ENCODE peak calls at places on chromosomes 7 and 10, in eight cellular contexts. F, N, S, L, X, K, D and A are unnamed samples.
A peak's percentile ranks its signal among the peaks of the same experiment; 100 is the strongest.

GRCh38 chr10:97842658-97843295 is 6.9 kb upstream of the GOLGA7B start:
- DNase-seq in N (no peak), L (no peak), S (no peak), X (peak; percentile 63), F (no peak), D (no peak), K (no peak), A (no peak)

GRCh38 chr10:13099666-13100348 is at the start of gene OPTN:
- DNase-seq in K (peak; percentile 59), N (peak; percentile 87), X (peak; percentile 96), L (peak; percentile 83), S (peak; percentile 23), F (peak; percentile 27), D (peak; percentile 39), A (peak; percentile 84)

GRCh38 chr7:111825046-111825445 is 262.8 kb upstream of the IMMP2L start:
- DNase-seq in X (no peak), D (no peak), K (no peak), L (no peak), N (no peak), S (no peak), F (no peak), A (no peak)

GRCh38 chr7:139230484-139230773 is 608 bp upstream of the UBN2 start:
- DNase-seq in S (no peak), D (no peak), K (no peak), N (no peak), L (no peak), F (no peak), X (no peak), A (no peak)

GRCh38 chr7:26992670-26993069 is 103.1 kb downstream of the HOXA1 start:
- DNase-seq in N (no peak), K (no peak), S (no peak), X (no peak), F (no peak), L (no peak), D (no peak), A (peak; percentile 71)

GRCh38 chr10:73247509-73248258 is 629 bp upstream of the DNAJC9 start:
- DNase-seq in S (no peak), D (no peak), N (no peak), F (peak; percentile 34), L (peak; percentile 33), X (no peak), K (peak; percentile 16), A (no peak)

GRCh38 chr10:99698504-99699080 is 33.3 kb downstream of the COX15 start:
- DNase-seq in F (no peak), L (no peak), K (no peak), S (no peak), N (no peak), D (no peak), X (no peak), A (no peak)

GRCh38 chr7:5827755-5828154 is 46.3 kb upstream of the RNF216 start:
- DNase-seq in N (peak; percentile 50), L (no peak), D (peak; percentile 20), F (peak; percentile 30), S (no peak), K (no peak), X (peak; percentile 67), A (peak; percentile 31)

GRCh38 chr10:106942035-106942662 is 222.4 kb downstream of the SORCS1 start:
- DNase-seq in L (no peak), K (no peak), D (no peak), X (no peak), N (peak; percentile 10), S (no peak), F (no peak), A (no peak)

GRCh38 chr10:126425473-126426065 is 37.3 kb upstream of the ADAM12 start:
- DNase-seq in N (no peak), S (no peak), L (no peak), F (no peak), K (no peak), X (no peak), D (no peak), A (no peak)

GRCh38 chr7:5533821-5534367 is 110.3 kb upstream of the TNRC18 start:
- DNase-seq in S (no peak), L (no peak), N (no peak), F (no peak), D (no peak), X (no peak), K (no peak), A (no peak)

GRCh38 chr10:70578371-70578947 is 24.1 kb downstream of the PRF1 start:
- DNase-seq in X (no peak), S (peak; percentile 67), K (peak; percentile 45), F (peak; percentile 70), D (no peak), N (no peak), L (peak; percentile 56), A (peak; percentile 62)

GRCh38 chr7:2412587-2413201 is 9.3 kb downstream of the CHST12 start:
- DNase-seq in L (peak; percentile 30), D (no peak), X (no peak), S (no peak), N (no peak), F (no peak), K (no peak), A (no peak)

GRCh38 chr7:127840552-127840951 is 188.6 kb downstream of the SND1 start:
- DNase-seq in S (no peak), X (no peak), D (no peak), F (no peak), K (no peak), N (no peak), L (no peak), A (no peak)

GRCh38 chr7:100604078-100604975 is 2.2 kb downstream of the PCOLCE start:
- DNase-seq in N (peak; percentile 78), X (peak; percentile 98), L (peak; percentile 46), D (no peak), F (peak; percentile 85), K (no peak), S (no peak), A (peak; percentile 58)

GRCh38 chr10:130027716-130028464 is 63.8 kb upstream of the EBF3 start:
- DNase-seq in S (no peak), N (no peak), L (no peak), X (peak; percentile 80), K (no peak), D (no peak), F (no peak), A (no peak)

GRCh38 chr10:50291261-50291850 is 40.0 kb upstream of the ASAH2 start:
- DNase-seq in D (no peak), F (peak; percentile 29), X (no peak), N (no peak), K (no peak), S (no peak), L (peak; percentile 23), A (peak; percentile 35)

DNA sequence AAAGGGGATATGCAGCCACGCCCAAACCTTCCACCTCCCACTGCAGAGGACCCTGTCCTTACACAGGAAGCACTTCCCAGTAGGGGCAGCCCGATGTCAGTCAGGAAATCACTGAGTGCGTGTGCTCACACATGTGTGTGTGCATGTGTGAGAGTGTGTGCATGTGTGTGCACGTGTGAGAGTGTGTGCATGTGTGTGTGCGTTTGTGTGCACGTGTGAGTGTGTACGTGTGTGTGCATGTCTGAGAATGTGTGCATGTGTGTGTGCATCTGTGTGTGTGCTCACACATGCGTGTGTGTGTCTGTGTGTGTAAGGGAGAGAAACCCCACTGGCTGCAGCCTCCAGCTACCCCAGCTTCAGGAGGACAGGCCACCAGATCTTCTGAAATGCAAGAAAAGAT is 229.3 kb downstream of the KCNMA1 start:
- DNase-seq in N (no peak), K (no peak), L (no peak), F (no peak), D (no peak), X (no peak), S (no peak), A (no peak)
- H3K4me3 ChIP-seq in N (no peak overlapping the region), K (no peak overlapping the region), L (no peak overlapping the region), F (no peak overlapping the region), D (no peak overlapping the region), X (no peak overlapping the region), S (no peak overlapping the region), A (no peak overlapping the region)

GRCh38 chr7:150994141-150994837 is 3.5 kb downstream of the NOS3 start:
- DNase-seq in S (no peak), X (peak; percentile 83), N (no peak), K (no peak), D (no peak), F (peak; percentile 66), L (no peak), A (no peak)
- H3K4me3 ChIP-seq in S (no peak overlapping the region), X (no peak overlapping the region), N (no peak overlapping the region), K (no peak overlapping the region), D (no peak overlapping the region), F (no peak overlapping the region), L (no peak overlapping the region), A (no peak overlapping the region)

DNA sequence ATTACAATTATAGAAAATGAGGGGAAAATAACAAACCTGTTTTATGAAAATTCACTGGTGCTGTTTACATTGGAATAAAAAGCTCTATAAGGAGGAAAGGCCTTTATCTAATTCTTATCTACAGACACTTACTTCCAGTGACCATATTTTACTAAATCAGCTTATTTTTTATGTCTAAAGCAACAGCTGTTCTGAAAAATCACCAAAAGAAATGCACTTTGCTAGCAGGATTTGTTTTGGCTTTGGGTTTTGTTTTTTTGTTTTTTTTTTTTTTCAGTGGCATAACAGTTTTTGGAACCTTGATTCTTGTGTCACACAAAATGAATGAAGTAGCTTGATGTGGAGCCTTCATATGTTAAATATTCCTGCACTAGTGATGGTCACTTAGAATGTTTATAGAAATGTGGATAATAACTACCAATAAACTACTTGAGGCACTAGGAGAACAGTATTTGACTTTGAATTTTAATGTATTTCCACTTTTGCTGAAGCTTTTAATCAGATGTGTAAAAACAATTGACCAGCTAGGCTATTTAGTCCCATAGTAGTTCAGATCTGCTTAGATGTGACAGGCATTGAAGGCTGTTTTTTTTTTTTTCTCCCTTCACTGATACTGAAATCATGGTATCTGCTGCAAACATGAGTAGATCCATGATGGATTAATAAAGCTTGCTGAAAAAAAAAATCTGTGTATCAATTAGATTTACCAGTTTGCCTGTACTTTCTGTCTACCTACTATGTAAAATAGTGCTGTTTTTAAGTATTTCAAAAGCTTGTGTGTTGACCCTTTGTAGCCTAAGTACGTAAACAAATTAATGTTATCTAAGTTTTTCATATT is 2.8 kb downstream of the ARL4A start:
- DNase-seq in S (no peak), N (no peak), K (no peak), L (no peak), D (no peak), X (no peak), F (no peak), A (no peak)
- H3K4me3 ChIP-seq in S (peak overlapping the region; percentile 86), N (peak overlapping the region; percentile 33), K (peak overlapping the region; percentile 51), L (no peak overlapping the region), D (peak overlapping the region; percentile 33), X (no peak overlapping the region), F (no peak overlapping the region), A (peak overlapping the region; percentile 94)

DNA sequence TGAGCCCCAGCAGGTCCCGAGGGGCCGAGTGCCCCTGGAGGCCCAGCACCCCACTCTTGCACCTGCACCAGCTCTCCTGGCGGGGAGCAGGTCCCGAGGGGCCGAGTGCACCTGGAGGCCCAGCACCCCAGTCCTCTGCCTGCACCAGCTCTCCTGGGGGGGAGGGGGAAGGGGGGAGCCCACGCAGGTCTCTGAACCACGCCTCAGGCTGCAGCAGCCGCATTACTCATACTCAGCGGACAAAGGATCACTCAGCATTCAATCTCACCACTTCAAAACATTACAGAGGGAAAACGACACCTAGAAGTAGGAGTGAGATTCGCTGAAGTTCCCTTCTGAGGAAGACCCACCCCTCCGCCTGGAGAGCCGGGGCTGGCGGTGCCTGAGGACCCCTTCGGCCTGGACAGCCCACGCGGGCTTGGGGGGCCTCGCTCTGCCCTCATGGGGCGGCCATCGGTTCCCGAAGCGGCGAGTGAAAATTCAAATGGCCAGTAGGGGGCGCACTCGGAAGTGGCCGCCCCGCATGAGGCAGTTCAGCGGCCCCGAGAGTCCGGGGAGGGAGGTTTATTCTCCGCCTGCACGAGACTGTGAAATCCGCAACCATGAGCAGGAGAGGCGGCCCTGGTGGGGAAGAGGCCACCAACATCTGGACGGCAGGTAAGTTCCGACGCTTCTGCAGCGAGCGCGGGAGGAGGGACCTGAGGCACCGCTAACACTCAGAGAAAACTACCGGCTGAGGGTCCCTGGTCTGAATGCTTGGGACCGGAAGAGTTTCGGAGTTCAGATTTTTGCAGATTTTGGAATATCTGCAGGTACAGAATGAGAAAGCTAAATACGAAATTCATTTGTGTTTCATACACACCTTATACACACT is 1.1 kb upstream of the GPER1 start:
- DNase-seq in K (no peak), F (peak; percentile 94), X (peak; percentile 94), L (peak; percentile 42), S (no peak), D (peak; percentile 61), N (peak; percentile 53), A (peak; percentile 58)
- H3K4me3 ChIP-seq in K (peak overlapping the region; percentile 59), F (peak overlapping the region; percentile 76), X (peak overlapping the region; percentile 62), L (peak overlapping the region; percentile 47), S (peak overlapping the region; percentile 52), D (peak overlapping the region; percentile 53), N (peak overlapping the region; percentile 18), A (peak overlapping the region; percentile 38)